ENCODE peak calls at places on chromosomes 6 and 20, in four cellular contexts. C is RWPE2; O is CD8-positive, alpha-beta memory T cell; Q is GM23248. G is an unnamed sample.

GRCh38 chr6:111972714-111973678 is 80.9 kb upstream of the CCN6 start:
- DNase-seq in C (no peak), O (peak; percentile 63), Q (peak; percentile 97), G (peak; percentile 89)

GRCh38 chr6:227074-227782 is 65.1 kb upstream of the DUSP22 start:
- DNase-seq in C (no peak), O (no peak), Q (peak; percentile 48), G (no peak)

GRCh38 chr6:147382945-147383554 is 125.4 kb upstream of the SAMD5 start:
- DNase-seq in C (no peak), O (no peak), Q (peak; percentile 56), G (no peak)

GRCh38 chr20:48584391-48585249 is 243.2 kb downstream of the PREX1 start:
- DNase-seq in C (no peak), O (no peak), Q (no peak), G (no peak)

GRCh38 chr20:7361321-7361720 is 578.9 kb downstream of the HAO1 start:
- DNase-seq in C (no peak), O (no peak), Q (no peak), G (no peak)

GRCh38 chr6:42454428-42454791 is 2.7 kb upstream of the TRERF1 start:
- DNase-seq in C (no peak), O (no peak), Q (peak; percentile 13), G (no peak)

GRCh38 chr6:30198166-30199084 is 14.8 kb downstream of the TRIM26 start:
- DNase-seq in C (no peak), O (no peak), Q (no peak), G (no peak)

GRCh38 chr6:157860505-157860991 is 37.5 kb downstream of the SNX9 start:
- DNase-seq in C (no peak), O (no peak), Q (no peak), G (no peak)

GRCh38 chr6:156852858-156853216 is 75.7 kb downstream of the ARID1B start:
- DNase-seq in C (no peak), O (no peak), Q (no peak), G (no peak)

GRCh38 chr6:45423901-45424627 is 46.3 kb upstream of the SUPT3H start:
- DNase-seq in C (no peak), O (no peak), Q (no peak), G (no peak)

GRCh38 chr6:41789390-41789724 is 1.9 kb downstream of the TOMM6 start:
- DNase-seq in C (no peak), O (no peak), Q (no peak), G (no peak)

GRCh38 chr6:71403422-71404134 is 115.0 kb downstream of the OGFRL1 start:
- DNase-seq in C (no peak), O (no peak), Q (peak; percentile 28), G (no peak)

GRCh38 chr6:146149770-146150169 is 120.9 kb downstream of the GRM1 start:
- DNase-seq in C (no peak), O (no peak), Q (no peak), G (no peak)

GRCh38 chr6:150354754-150355571 is 13.8 kb upstream of the IYD start:
- DNase-seq in C (no peak), O (no peak), Q (peak; percentile 41), G (no peak)

GRCh38 chr6:125792172-125792571 is 1.4 kb downstream of the NCOA7 start:
- DNase-seq in C (no peak), O (no peak), Q (no peak), G (no peak)

GRCh38 chr20:60937581-60937980 is 314.5 kb upstream of the CDH4 start:
- DNase-seq in C (no peak), O (no peak), Q (no peak), G (no peak)

GRCh38 chr6:106426258-106426657 is 65.7 kb downstream of the CRYBG1 start:
- DNase-seq in C (no peak), O (no peak), Q (no peak), G (no peak)

GRCh38 chr20:17935761-17936160 is 32.8 kb downstream of the SNX5 start:
- DNase-seq in C (no peak), O (no peak), Q (no peak), G (no peak)

GRCh38 chr20:47266847-47267515 is 89.5 kb downstream of the ZMYND8 start:
- DNase-seq in C (no peak), O (no peak), Q (no peak), G (no peak)

DNA sequence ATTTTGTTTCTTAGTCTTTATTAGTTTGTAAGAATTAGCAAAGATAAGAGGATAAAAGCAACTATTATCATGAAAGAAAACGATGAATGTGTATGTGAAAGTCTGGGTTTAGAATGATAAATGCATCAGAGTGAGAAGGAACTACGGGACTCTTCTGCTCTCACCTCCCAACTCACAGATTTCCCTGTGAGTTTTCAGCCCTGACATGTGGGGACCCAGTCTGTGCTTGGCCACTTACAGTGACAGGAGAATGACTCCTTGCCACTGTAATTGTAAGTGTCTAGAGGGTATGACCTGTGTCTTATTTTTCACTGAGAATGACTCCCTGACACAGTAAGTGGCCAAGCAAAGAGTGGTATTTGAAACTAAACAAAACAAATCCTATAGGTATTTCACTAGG is 2.5 kb downstream of the HLA-DPA1 start:
- DNase-seq in C (no peak), O (no peak), Q (no peak), G (no peak)
- H3K4me3 ChIP-seq in C (no peak overlapping the region), O (no peak overlapping the region), Q (no peak overlapping the region), G (no peak overlapping the region)

GRCh38 chr20:53645582-53645897 is 51.9 kb upstream of the ZNF217 start:
- DNase-seq in C (no peak), O (no peak), Q (no peak), G (no peak)

GRCh38 chr20:53639128-53639527 is 45.5 kb upstream of the ZNF217 start:
- DNase-seq in C (no peak), O (no peak), Q (no peak), G (no peak)

GRCh38 chr20:53643031-53643832 is 49.6 kb upstream of the ZNF217 start:
- DNase-seq in C (peak; percentile 85), O (peak; percentile 78), Q (peak; percentile 89), G (peak; percentile 88)

GRCh38 chr20:53639647-53640440 is 46.2 kb upstream of the ZNF217 start:
- DNase-seq in C (peak; percentile 12), O (no peak), Q (no peak), G (no peak)

DNA sequence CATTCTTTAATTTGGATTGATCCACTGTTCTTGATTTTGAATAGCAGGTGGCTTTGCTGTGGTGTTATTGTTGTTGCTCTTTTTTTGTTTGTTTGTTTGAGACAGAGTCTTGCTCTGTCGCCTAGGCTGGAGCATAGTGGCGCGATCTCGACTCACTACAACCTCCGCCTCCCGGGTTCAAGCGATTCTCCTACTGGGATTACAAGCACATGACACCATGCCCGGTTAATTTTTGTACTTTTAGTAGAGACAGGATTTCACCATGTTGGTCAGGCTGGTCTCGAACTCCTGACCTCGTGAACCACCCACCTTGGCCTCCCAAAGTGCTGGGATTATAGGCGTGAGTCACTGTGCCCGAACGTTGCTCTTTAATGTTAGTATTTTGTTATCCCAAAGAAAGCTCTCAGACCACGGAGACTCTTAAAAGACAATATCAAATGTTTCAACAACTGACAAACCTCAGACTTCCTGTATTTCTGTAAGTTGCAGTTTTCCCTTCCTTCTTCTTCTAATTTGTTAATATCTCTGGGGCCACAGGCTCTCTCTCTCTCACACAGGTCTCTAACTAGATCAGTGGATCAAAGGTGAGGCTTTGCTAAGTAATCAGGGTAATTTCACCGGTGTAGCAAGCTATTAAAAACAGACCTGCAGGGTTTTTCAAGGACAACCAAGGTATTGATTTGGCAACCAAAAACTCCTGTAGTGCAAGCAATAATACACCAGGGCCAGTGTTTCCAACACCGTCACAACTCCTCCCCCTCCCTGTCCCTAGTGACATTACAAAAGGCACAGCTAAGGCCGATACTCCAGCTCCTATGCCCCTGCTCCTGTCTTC is 48.8 kb upstream of the ZNF217 start:
- DNase-seq in C (peak; percentile 69), O (peak; percentile 65), Q (peak; percentile 72), G (peak; percentile 91)
- H3K4me1 ChIP-seq in C (peaks cover 21% of the 10 kb centered on the region), O (peaks cover 34% of the 10 kb centered on the region), Q (peaks cover 20% of the 10 kb centered on the region), G (peaks cover 19% of the 10 kb centered on the region)

DNA sequence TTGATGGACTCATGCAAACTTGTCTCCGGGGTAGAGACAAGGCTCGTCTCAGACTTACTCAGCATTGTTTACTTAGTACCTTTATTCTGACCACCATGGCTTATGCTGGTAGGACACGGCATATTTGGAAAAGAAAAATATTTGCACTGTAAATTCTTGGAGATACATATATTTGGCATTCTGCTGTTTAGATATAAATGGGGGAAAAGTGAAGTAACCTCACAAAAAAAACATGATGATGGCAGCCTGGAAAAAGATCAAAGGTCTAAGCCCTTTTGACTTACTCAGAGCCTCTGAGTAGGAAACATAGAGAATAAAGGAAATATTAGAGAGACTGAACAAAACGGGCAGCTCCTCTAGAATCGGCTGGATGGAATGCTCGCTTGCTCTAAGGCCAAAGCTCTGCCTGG is 32.5 kb downstream of the PDE10A start:
- DNase-seq in C (no peak), O (no peak), Q (no peak), G (no peak)
- H3K4me3 ChIP-seq in C (no peak overlapping the region), O (no peak overlapping the region), Q (no peak overlapping the region), G (no peak overlapping the region)

GRCh38 chr20:45359406-45360148 is 3.4 kb upstream of the SYS1 start:
- DNase-seq in C (peak; percentile 98), O (no peak), Q (peak; percentile 23), G (no peak)
- H3K4me1 ChIP-seq in C (peaks cover 72% of the 10 kb centered on the region), O (peaks cover 12% of the 10 kb centered on the region), Q (peaks cover 43% of the 10 kb centered on the region), G (peaks cover 63% of the 10 kb centered on the region)

DNA sequence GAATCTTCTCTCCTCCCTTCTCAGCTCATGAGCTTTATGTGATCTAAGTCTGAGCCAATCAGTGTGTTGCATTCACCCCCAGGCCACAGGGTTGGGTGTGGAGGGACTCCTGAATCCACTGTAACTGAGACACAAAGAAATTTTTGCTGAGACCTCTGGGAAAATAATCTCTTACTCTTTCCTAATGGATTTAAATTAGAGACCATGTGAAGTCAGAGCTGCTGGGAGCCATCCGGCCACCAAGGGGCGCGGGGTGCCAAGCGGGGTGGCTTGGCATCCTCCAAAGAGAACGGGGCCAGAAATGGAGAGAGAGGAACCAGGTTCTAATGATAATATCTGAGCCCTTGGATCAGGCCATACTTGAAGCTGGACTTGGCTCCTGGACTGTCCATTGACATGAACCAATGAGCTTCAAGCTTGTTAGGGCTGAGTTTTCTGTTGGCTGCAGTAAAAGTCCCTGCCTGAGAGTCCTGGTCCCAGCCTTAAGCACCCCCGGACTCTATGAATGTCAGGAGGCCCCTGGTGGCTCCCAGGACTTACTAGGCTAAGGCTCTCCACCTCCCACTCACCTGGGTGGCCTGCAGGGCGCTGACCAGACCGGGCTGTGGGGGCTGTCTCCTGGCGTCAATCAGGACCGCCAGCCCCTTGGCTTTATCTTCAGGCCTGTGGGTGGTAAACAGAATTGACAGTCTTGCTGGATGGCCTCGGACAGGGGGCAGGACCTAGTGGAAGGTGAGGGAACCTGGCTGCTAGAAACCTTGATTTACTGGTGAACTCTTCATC is 32.8 kb downstream of the KIAA1755 start:
- DNase-seq in C (peak; percentile 76), O (no peak), Q (no peak), G (no peak)
- H3K4me3 ChIP-seq in C (no peak overlapping the region), O (no peak overlapping the region), Q (no peak overlapping the region), G (no peak overlapping the region)

GRCh38 chr20:57697540-57697939 is 12.3 kb downstream of the PMEPA1 start:
- DNase-seq in C (no peak), O (no peak), Q (no peak), G (no peak)
- H3K4me1 ChIP-seq in C (peaks cover 92% of the 10 kb centered on the region), O (no peaks in the 10 kb centered on the region), Q (peaks cover 20% of the 10 kb centered on the region), G (peaks cover 22% of the 10 kb centered on the region)